ENCODE peak calls at places on chromosomes 2 and 18, in six cellular contexts. D is H7; S is upper lobe of right lung; P is effector memory CD4-positive, alpha-beta T cell; I is heart right ventricle; N is astrocyte. E is an unnamed sample. For H3K27me3, the result is how much of the 10 kb centered on the place peaks cover.

GRCh38 chr2:196696423-196697073 is 57.0 kb downstream of the CCDC150 start:
- DNase-seq in D (no peak), S (no peak), P (no peak), I (no peak), N (peak), E (no peak)

GRCh38 chr2:186181625-186182024 is 304.4 kb upstream of the ZC3H15 start:
- DNase-seq in D (no peak), S (no peak), P (no peak), I (no peak), N (no peak), E (no peak)

GRCh38 chr18:50297621-50298442 is 10.3 kb upstream of the CXXC1 start:
- DNase-seq in D (peak), S (peak), P (peak), I (peak), N (peak), E (no peak)

GRCh38 chr2:84964406-84965191 is 6.4 kb upstream of the KCMF1 start:
- DNase-seq in D (no peak), S (no peak), P (no peak), I (no peak), N (no peak), E (no peak)

GRCh38 chr2:111161971-111162370 is 41.3 kb downstream of the BCL2L11 start:
- DNase-seq in D (no peak), S (no peak), P (no peak), I (peak), N (no peak), E (no peak)

GRCh38 chr2:140454717-140455116 is 1674.5 kb upstream of the NXPH2 start:
- DNase-seq in D (no peak), S (no peak), P (no peak), I (no peak), N (peak), E (peak)

GRCh38 chr2:205714789-205715411 is 32.6 kb downstream of the NRP2 start:
- DNase-seq in D (no peak), S (no peak), P (no peak), I (no peak), N (peak), E (no peak)

GRCh38 chr2:44826601-44827000 is 114.9 kb upstream of the SIX3 start:
- DNase-seq in D (no peak), S (no peak), P (no peak), I (no peak), N (no peak), E (no peak)

GRCh38 chr2:149038442-149039212 is at the start of gene LYPD6B:
- DNase-seq in D (peak), S (peak), P (no peak), I (no peak), N (no peak), E (no peak)

GRCh38 chr18:26561769-26562168 is 13.4 kb upstream of the KCTD1 start:
- DNase-seq in D (no peak), S (no peak), P (no peak), I (no peak), N (no peak), E (no peak)

GRCh38 chr2:106038598-106039375 is 155.3 kb downstream of the UXS1 start:
- DNase-seq in D (no peak), S (no peak), P (no peak), I (no peak), N (no peak), E (no peak)

GRCh38 chr18:35933982-35934381 is 38.5 kb upstream of the RMP24 start:
- DNase-seq in D (no peak), S (no peak), P (no peak), I (no peak), N (no peak), E (no peak)

GRCh38 chr2:197137234-197137633 is 173.3 kb downstream of the ANKRD44 start:
- DNase-seq in D (no peak), S (no peak), P (no peak), I (no peak), N (peak), E (no peak)

GRCh38 chr18:67742954-67743353 is 226.4 kb upstream of the DSEL start:
- DNase-seq in D (no peak), S (no peak), P (no peak), I (no peak), N (no peak), E (no peak)

GRCh38 chr2:241903121-241904010 is 33.8 kb downstream of the RTP5 start:
- DNase-seq in D (peak), S (peak), P (no peak), I (no peak), N (no peak), E (no peak)

GRCh38 chr2:5123597-5124196 is 568.5 kb upstream of the SOX11 start:
- DNase-seq in D (no peak), S (no peak), P (no peak), I (no peak), N (no peak), E (no peak)

GRCh38 chr2:18267501-18267900 is 293.0 kb downstream of the RDH14 start:
- DNase-seq in D (no peak), S (no peak), P (no peak), I (no peak), N (no peak), E (no peak)

GRCh38 chr2:169091256-169091655 is 21.9 kb downstream of the DHRS9 start:
- DNase-seq in D (no peak), S (no peak), P (no peak), I (no peak), N (no peak), E (no peak)
- H3K27me3 ChIP-seq in D (under half), S (under half), P (under half), I (under half), N (under half), E (under half)

DNA sequence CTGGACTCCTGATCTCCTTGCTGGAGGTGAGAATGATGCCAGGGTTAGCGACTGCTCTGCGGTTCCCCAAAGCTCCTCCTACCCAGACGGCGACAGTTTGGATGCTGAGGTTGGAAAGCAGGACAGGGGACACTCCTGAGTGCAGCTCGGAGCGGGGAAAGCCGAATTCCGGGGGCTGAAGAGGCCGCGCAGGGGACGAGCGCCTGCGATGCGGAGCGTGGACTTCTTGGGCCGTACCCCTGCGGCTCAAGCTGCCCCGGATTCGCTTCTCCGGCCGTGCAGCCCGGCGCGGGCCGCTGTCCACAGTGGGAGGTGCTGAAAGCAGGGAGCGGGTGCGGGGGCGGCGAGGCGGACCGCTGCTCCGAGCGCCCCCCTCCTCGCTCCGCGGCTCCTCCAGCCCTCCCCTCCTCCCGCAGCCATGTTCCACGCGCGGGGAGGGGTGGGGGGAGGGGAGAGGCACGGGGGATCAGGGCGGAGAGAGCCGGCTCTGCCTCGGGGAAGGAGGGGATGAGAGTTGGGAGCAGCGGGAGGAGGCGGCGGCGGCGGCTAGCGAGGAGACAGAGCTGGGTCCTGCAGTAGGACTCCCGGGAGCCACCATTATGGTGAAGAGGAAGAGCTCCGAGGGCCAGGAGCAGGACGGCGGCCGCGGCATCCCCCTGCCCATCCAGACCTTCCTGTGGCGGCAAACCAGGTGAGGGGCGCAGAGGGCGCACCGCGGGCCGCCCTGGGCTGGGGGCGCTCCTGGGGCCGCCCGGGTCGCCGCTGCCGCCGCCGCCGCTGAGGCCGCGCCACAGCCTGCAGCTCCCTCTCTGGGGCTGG is at the start of gene UNC80:
- DNase-seq in D (peak), S (peak), P (no peak), I (peak), N (peak), E (no peak)
- H3K27me3 ChIP-seq in D (half or more), S (under half), P (under half), I (under half), N (under half), E (under half)

GRCh38 chr2:99900589-99900988 is 241.8 kb downstream of the AFF3 start:
- DNase-seq in D (no peak), S (no peak), P (no peak), I (no peak), N (no peak), E (no peak)

GRCh38 chr2:99910903-99911302 is 231.5 kb downstream of the AFF3 start:
- DNase-seq in D (no peak), S (no peak), P (no peak), I (no peak), N (no peak), E (no peak)

GRCh38 chr2:99899058-99899855 is 243.1 kb downstream of the AFF3 start:
- DNase-seq in D (no peak), S (no peak), P (no peak), I (no peak), N (no peak), E (no peak)

DNA sequence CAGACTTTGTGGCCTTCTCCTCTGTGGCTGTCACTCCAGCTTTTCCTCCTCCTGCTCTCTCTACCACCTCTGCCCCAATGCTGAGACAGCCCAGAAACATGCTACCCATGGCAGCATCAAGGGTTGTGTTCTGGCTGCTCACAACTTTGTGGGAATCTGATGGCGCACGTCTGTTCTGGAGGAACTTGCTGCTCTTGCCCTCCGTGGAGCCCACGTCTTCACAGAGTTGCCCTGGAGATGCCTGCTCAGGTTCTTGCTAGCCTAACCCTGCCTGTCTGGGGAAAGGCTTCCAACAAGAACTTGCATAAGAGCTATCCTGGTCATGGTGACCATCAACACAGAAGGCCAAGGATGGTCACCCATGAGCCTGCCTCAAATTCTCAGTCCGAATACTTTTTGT is 237.4 kb downstream of the AFF3 start:
- DNase-seq in D (no peak), S (no peak), P (no peak), I (no peak), N (no peak), E (no peak)
- H3K27me3 ChIP-seq in D (under half), S (under half), P (under half), I (under half), N (under half), E (under half)

GRCh38 chr18:25043104-25043503 is 308.9 kb downstream of the ZNF521 start:
- DNase-seq in D (no peak), S (no peak), P (no peak), I (no peak), N (no peak), E (no peak)
- H3K27me3 ChIP-seq in D (under half), S (under half), P (under half), I (under half), N (under half), E (under half)

DNA sequence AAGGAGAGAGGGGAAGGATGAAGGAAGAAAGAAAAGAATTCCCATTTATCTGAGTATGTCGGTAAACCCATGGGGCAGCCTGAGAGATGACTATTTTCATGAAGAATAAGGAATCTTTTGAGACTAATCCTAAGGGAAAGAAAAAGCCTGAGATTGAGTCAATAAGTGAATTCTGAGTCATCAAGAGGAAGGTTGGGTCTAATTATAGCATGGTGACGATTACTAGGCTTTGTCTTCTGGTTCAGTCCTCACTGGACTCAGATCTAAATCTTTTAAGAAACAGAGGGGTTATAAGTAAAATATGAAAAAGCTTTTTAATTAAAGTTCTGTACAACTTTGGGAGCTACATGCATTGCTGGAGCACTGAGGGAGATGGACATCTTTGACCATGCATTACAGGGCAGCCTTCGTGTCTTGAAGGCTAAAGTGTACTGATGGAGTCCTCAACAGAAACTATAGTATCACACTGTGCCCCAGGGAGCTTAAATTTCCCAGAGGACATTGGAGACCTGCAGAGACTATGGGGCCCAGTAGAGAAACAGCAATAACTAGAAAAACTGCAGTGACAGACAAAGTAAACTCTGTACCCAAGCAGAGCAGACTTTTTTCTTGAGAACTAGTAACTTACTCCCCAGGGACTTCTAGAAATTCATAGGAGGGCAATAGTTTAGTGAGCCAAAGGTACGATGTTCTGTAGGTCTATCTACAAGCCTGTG is 260.9 kb downstream of the RAD51AP2 start:
- DNase-seq in D (no peak), S (no peak), P (no peak), I (no peak), N (peak), E (no peak)
- H3K27me3 ChIP-seq in D (under half), S (under half), P (under half), I (under half), N (under half), E (under half)

GRCh38 chr2:20879221-20879620 is 56.3 kb upstream of the LDAH start:
- DNase-seq in D (no peak), S (no peak), P (no peak), I (no peak), N (no peak), E (no peak)
- H3K27me3 ChIP-seq in D (under half), S (under half), P (under half), I (under half), N (under half), E (under half)

GRCh38 chr2:151275291-151275690 is 13.6 kb upstream of the RBM43 start:
- DNase-seq in D (no peak), S (no peak), P (no peak), I (no peak), N (no peak), E (no peak)
- H3K27me3 ChIP-seq in D (under half), S (under half), P (under half), I (under half), N (under half), E (under half)

GRCh38 chr18:75044296-75044695 is 164.6 kb downstream of the PTGR3 start:
- DNase-seq in D (no peak), S (no peak), P (no peak), I (no peak), N (no peak), E (no peak)
- H3K27me3 ChIP-seq in D (under half), S (under half), P (under half), I (under half), N (under half), E (under half)

E was measured in BJ.